ENCODE peak calls at places on chromosomes 3 and 15, in five cellular contexts. P, W, X, Z and H are unnamed samples.

GRCh38 chr15:65916664-65917406 is 47.5 kb downstream of the RAB11A start:
- DNase-seq in X (peak), W (peak), P (no peak), Z (no peak), H (peak)

GRCh38 chr15:99509686-99510461 is 55.9 kb upstream of the MEF2A start:
- DNase-seq in P (no peak), Z (no peak), W (no peak), X (no peak), H (no peak)

GRCh38 chr15:82530606-82531379 is 9.5 kb downstream of the RPS17 start:
- DNase-seq in X (peak), Z (peak), P (peak), W (peak), H (peak)

GRCh38 chr15:57527382-57528091 is 64.2 kb upstream of the MYZAP start:
- DNase-seq in Z (peak), P (peak), W (peak), X (peak), H (peak)

GRCh38 chr3:49020335-49021212 is 1.3 kb upstream of the NDUFAF3 start:
- DNase-seq in Z (no peak), P (no peak), X (peak), W (peak), H (peak)

GRCh38 chr3:30951806-30952205 is 57.3 kb upstream of the GADL1 start:
- DNase-seq in X (no peak), Z (no peak), P (no peak), W (no peak), H (no peak)

GRCh38 chr15:48427960-48428547 is 96.8 kb downstream of the DUT start:
- DNase-seq in P (no peak), W (peak), Z (no peak), X (no peak), H (no peak)

GRCh38 chr3:37588761-37589160 is 272.9 kb upstream of the CTDSPL start:
- DNase-seq in X (no peak), P (no peak), W (no peak), Z (no peak), H (no peak)

GRCh38 chr3:38722760-38723568 is 73.5 kb upstream of the SCN5A start:
- DNase-seq in P (no peak), W (peak), Z (no peak), X (no peak), H (no peak)

GRCh38 chr15:39194431-39194830 is 386.4 kb upstream of the THBS1 start:
- DNase-seq in P (no peak), Z (no peak), W (peak), X (no peak), H (no peak)

GRCh38 chr3:177448987-177449975 is 252.0 kb upstream of the TBL1XR1 start:
- DNase-seq in X (no peak), W (no peak), P (no peak), Z (peak), H (no peak)

GRCh38 chr15:66287461-66288055 is 5.8 kb upstream of the DIS3L start:
- DNase-seq in W (peak), Z (no peak), P (no peak), X (no peak), H (peak)

DNA sequence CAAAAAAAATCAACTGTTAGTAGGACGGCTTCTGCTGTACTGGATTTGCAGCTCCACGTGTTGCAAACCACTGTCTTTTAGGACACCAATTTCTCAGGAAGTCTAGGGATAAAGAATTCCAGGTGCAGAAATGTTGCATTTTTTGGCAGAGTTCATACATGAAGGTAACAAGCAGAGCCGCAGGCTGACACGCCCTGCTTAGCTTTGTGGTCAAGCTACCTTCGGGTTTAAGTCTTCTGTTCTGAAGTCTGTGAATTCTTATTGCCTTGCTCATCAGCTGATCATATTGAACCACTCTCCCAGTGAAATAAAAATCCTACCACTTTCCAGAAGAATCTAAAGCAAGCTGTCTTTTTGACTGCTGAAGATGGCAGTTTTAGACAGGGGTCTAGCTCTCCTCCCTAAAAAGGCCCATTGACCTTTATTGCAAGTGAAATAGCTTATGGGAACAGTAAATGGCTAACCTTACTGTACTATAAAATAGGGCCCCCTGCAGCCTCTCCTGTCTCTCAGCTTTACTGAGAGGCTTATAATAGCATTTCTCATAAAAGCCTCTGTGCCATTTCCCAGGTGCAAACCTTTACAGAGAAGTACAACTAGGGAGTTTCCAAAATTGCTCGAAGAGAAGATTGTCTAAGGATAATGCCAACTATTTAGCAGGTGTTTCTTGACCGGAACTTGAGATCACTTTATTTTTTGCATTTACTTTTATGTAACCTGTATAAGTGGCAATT is 262.2 kb upstream of the IL12A start:
- DNase-seq in X (no peak), Z (no peak), P (no peak), W (peak), H (no peak)
- H3K4me3 ChIP-seq in X (no peak), Z (no peak), P (no peak), W (no peak), H (no peak)

GRCh38 chr3:46586738-46587246 is 20.7 kb upstream of the LRRC2 start:
- DNase-seq in X (no peak), P (no peak), W (no peak), Z (no peak), H (no peak)
- H3K4me3 ChIP-seq in X (no peak), P (no peak), W (no peak), Z (no peak), H (no peak)

DNA sequence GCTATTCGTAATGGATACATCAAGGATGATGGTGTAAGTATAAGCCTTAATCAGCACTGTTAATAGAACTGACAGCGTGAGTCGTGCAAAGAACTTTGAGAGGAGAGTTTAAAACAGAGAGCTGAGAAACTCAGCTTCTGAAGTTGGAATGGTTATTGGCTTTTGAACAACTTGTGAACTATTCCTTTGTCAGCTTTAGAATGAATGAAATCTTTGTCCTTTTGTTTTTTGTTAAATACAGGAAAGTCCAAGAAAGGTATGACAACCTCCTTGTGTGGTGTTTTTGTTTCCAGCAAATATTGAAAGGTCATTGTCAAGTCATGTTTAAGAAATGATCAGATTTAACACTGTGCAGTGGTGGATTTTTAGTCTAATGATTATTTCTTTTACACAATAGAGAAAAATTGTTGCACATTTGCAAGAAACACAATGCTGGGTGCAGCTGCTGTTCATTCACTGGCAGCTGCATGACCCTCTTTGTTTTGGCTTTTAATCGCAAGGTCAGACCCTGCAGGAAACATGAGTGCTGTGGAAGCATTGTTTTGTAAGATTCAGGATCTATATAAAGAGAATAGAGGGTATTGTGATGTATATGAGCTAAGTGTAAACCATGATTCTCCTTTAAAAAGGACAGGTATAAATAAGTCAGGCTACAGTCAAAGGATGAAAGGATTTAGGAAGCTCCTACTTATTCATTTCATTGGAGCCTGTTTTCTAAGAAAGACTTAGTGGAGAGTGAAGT is 21.7 kb upstream of the ABHD10 start:
- DNase-seq in X (no peak), Z (no peak), W (no peak), P (no peak), H (no peak)
- H3K4me3 ChIP-seq in X (no peak), Z (no peak), W (no peak), P (no peak), H (no peak)

DNA sequence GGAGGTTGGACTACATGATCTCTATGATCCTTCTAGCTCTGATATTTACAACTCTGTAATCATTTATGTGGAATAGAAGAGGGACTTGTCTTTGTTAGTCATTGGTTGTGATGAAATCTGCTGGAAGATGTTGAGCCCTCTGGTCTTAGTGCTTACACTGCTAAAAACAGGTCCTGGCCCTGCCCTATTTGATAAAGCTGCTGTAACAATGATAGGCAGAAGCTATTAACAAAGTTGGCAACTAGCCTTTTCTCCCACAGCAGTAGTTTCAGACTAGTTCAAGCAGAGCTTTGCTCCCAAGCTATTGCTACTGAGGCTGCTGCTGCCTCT is 139.9 kb downstream of the RBPMS2 start:
- DNase-seq in Z (peak), P (no peak), W (peak), X (peak), H (no peak)
- H3K4me3 ChIP-seq in Z (no peak), P (no peak), W (no peak), X (no peak), H (no peak)

GRCh38 chr3:14157951-14158350 is 20.4 kb downstream of the XPC start:
- DNase-seq in Z (no peak), W (no peak), X (no peak), P (no peak), H (no peak)
- H3K4me3 ChIP-seq in Z (no peak), W (no peak), X (no peak), P (no peak), H (no peak)

GRCh38 chr3:120048355-120048754 is 45.9 kb downstream of the GSK3B start:
- DNase-seq in X (no peak), Z (no peak), P (no peak), W (no peak), H (no peak)
- H3K4me3 ChIP-seq in X (no peak), Z (no peak), P (no peak), W (no peak), H (no peak)

DNA sequence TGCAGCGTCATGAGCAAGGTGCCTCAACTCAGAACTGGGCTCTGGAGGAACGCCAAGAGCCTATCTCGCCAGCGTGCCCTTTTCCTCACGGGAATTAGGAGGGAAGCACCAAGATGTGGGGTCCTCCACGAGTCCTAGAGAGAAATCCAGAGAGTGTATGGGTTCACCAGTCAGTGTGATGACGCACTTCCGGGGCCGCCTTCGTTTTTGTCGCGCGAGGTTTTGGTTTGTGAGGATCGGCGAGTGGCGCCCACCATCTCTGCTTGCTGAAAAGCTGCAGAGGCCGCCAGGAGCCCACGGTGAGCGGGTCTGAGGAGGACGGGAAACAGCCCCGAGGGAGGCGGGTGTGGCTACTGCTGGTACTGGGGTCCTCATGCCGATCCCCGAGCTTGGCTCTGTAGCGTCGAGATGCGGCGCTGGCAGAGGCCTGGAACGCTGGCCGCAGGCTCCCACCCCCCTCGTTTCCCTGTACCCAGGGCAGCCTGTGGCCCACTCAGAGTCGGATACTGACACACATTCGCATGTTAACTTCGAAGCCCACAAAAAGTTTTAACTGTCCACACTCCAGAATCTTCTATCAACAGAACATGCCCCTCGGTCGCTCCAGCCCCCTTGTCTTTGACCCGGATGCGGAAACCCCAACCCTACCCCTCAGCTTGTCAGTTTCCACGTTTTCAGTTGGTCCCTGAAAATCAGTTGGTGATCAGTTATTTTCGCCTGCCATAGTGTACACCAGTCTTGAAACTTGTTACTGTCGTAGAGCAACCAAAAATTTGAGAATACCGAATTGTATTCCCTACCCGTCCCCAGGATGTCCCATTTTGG is 30.4 kb downstream of the ZNF662 start:
- DNase-seq in P (no peak), X (peak), Z (peak), W (no peak), H (no peak)
- H3K4me3 ChIP-seq in P (peak), X (peak), Z (peak), W (peak), H (no peak)